ENCODE peak calls at places on chromosome 20, in nine cellular contexts. C is heart left ventricle, Y is colonic mucosa, A is OCI-LY7, G is epithelial cell of esophagus, K is pancreas, P is GM12864, I is A549, Z is GM12865. S is an unnamed sample.

GRCh38 chr20:433300-433975 is 25.3 kb downstream of the RBCK1 start:
- DNase-seq in C (no peak), Y (no peak), A (no peak), G (peak; percentile 65), K (no peak), P (peak; percentile 81), I (no peak), Z (peak; percentile 89), S (no peak)

GRCh38 chr20:58048096-58048702 is 180.3 kb downstream of the ANKRD60 start:
- DNase-seq in C (no peak), Y (no peak), A (peak; percentile 11), G (peak; percentile 64), K (no peak), P (no peak), I (peak; percentile 45), Z (peak; percentile 9), S (peak; percentile 9)

GRCh38 chr20:37989601-37990001 is 43.7 kb downstream of the TTI1 start:
- DNase-seq in C (no peak), Y (no peak), A (no peak), G (peak; percentile 47), K (no peak), P (no peak), I (no peak), Z (peak; percentile 18), S (no peak)

GRCh38 chr20:2801459-2801728 is 967 bp upstream of the CPXM1 start:
- DNase-seq in C (no peak), Y (no peak), A (no peak), G (no peak), K (peak; percentile 47), P (no peak), I (no peak), Z (no peak), S (no peak)

GRCh38 chr20:59403261-59403961 is 103.0 kb downstream of the EDN3 start:
- DNase-seq in C (peak; percentile 29), Y (peak; percentile 62), A (peak; percentile 39), G (peak; percentile 5), K (peak; percentile 81), P (no peak), I (peak; percentile 75), Z (peak; percentile 13), S (no peak)

GRCh38 chr20:14997791-14998190 is 660.4 kb upstream of the FLRT3 start:
- DNase-seq in C (no peak), Y (no peak), A (no peak), G (peak; percentile 91), K (no peak), P (no peak), I (no peak), Z (no peak), S (peak; percentile 20)

GRCh38 chr20:47258745-47259695 is 97.5 kb downstream of the ZMYND8 start:
- DNase-seq in C (peak; percentile 75), Y (no peak), A (peak; percentile 46), G (peak; percentile 78), K (no peak), P (peak; percentile 66), I (no peak), Z (peak; percentile 89), S (no peak)

GRCh38 chr20:2930538-2930937 is 57.3 kb downstream of the PTPRA start:
- DNase-seq in C (no peak), Y (no peak), A (no peak), G (no peak), K (no peak), P (no peak), I (no peak), Z (no peak), S (no peak)

GRCh38 chr20:3876676-3877075 is 12.5 kb upstream of the PANK2 start:
- DNase-seq in C (no peak), Y (no peak), A (no peak), G (no peak), K (no peak), P (no peak), I (no peak), Z (no peak), S (no peak)

GRCh38 chr20:33518071-33518470 is 28.2 kb downstream of the CBFA2T2 start:
- DNase-seq in C (no peak), Y (no peak), A (no peak), G (peak; percentile 80), K (no peak), P (no peak), I (no peak), Z (no peak), S (peak; percentile 86)

GRCh38 chr20:37907677-37908397 is 4.9 kb downstream of the VSTM2L start:
- DNase-seq in C (no peak), Y (no peak), A (no peak), G (peak; percentile 47), K (no peak), P (no peak), I (peak; percentile 81), Z (no peak), S (peak; percentile 70)

GRCh38 chr20:48697845-48698491 is 129.8 kb downstream of the PREX1 start:
- DNase-seq in C (peak; percentile 81), Y (peak; percentile 64), A (no peak), G (peak; percentile 75), K (peak; percentile 95), P (no peak), I (peak; percentile 61), Z (no peak), S (peak; percentile 46)
- TF ChIP-seq CTCF in C (no peak), Y (no peak), A (no peak), G (no peak), K (no peak), P (no peak), I (no peak), Z (no peak), S (no peak)

GRCh38 chr20:49282584-49283171 is 4.8 kb upstream of the ZNFX1 start:
- DNase-seq in C (no peak), Y (no peak), A (no peak), G (no peak), K (no peak), P (no peak), I (no peak), Z (peak; percentile 39), S (no peak)

GRCh38 chr20:49285233-49285668 is 7.4 kb upstream of the ZNFX1 start:
- DNase-seq in C (no peak), Y (no peak), A (peak; percentile 10), G (no peak), K (no peak), P (no peak), I (no peak), Z (peak; percentile 21), S (no peak)

GRCh38 chr20:49283176-49283702 is 5.4 kb upstream of the ZNFX1 start:
- DNase-seq in C (no peak), Y (no peak), A (peak; percentile 17), G (no peak), K (no peak), P (no peak), I (no peak), Z (peak; percentile 28), S (no peak)

GRCh38 chr20:49284818-49285217 is 7.0 kb upstream of the ZNFX1 start:
- DNase-seq in C (no peak), Y (no peak), A (no peak), G (no peak), K (no peak), P (no peak), I (no peak), Z (peak; percentile 37), S (no peak)

GRCh38 chr20:49283703-49284625 is 6.1 kb upstream of the ZNFX1 start:
- DNase-seq in C (no peak), Y (no peak), A (peak; percentile 7), G (no peak), K (no peak), P (no peak), I (no peak), Z (peak; percentile 39), S (no peak)
- H3K4me3 ChIP-seq in C (no peak overlapping the region), Y (no peak overlapping the region), A (peak overlapping the region; percentile 100), G (peak overlapping the region; percentile 20), K (no peak overlapping the region), P (peak overlapping the region; percentile 87), I (peak overlapping the region; percentile 92), Z (peak overlapping the region; percentile 90), S (peak overlapping the region; percentile 100)

GRCh38 chr20:13013411-13013810 is 4.6 kb downstream of the SPTLC3 start:
- DNase-seq in C (no peak), Y (no peak), A (no peak), G (no peak), K (no peak), P (no peak), I (no peak), Z (no peak), S (no peak)

GRCh38 chr20:13017235-13017634 is 8.5 kb downstream of the SPTLC3 start:
- DNase-seq in C (no peak), Y (no peak), A (no peak), G (no peak), K (no peak), P (no peak), I (no peak), Z (no peak), S (peak; percentile 46)

GRCh38 chr20:13008761-13009681 is at the start of gene SPTLC3:
- DNase-seq in C (peak; percentile 26), Y (peak; percentile 73), A (peak; percentile 2), G (peak; percentile 73), K (peak; percentile 31), P (no peak), I (no peak), Z (no peak), S (no peak)

GRCh38 chr20:13009682-13010406 is 1.1 kb downstream of the SPTLC3 start:
- DNase-seq in C (peak; percentile 55), Y (peak; percentile 55), A (peak; percentile 71), G (peak; percentile 80), K (no peak), P (peak; percentile 52), I (no peak), Z (peak; percentile 77), S (peak; percentile 70)

GRCh38 chr20:13012886-13013285 is 4.1 kb downstream of the SPTLC3 start:
- DNase-seq in C (no peak), Y (no peak), A (no peak), G (no peak), K (no peak), P (no peak), I (no peak), Z (no peak), S (no peak)
- TF ChIP-seq CTCF in C (no peak), Y (no peak), A (no peak), G (no peak), K (no peak), P (no peak), I (no peak), Z (no peak), S (no peak)

DNA sequence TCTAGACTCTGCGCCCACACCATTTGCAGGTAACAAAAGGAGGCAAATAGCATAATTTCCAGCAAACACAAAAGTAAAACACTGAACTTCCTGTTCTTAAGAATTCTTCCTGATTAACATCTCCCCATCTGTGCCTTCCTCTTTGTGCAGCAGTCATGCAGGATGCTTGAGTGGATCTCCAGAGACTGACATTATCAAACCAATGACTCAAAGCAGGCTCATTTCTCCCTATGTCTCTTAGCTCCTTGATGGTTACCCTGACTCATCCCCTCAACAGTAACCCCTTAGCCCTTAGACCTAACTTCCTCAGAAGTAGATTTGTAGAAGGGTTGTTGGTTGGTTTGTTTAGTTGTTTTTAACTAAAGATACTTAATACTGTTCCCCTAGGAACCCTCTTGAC is 137.0 kb upstream of the RIN2 start:
- DNase-seq in C (no peak), Y (no peak), A (no peak), G (peak; percentile 14), K (no peak), P (no peak), I (no peak), Z (no peak), S (no peak)
- H3K4me3 ChIP-seq in C (no peak overlapping the region), Y (no peak overlapping the region), A (no peak overlapping the region), G (no peak overlapping the region), K (no peak overlapping the region), P (no peak overlapping the region), I (no peak overlapping the region), Z (no peak overlapping the region), S (no peak overlapping the region)

GRCh38 chr20:31738729-31739549 is at the start of gene TPX2:
- DNase-seq in C (peak; percentile 95), Y (peak; percentile 96), A (peak; percentile 96), G (peak; percentile 98), K (peak; percentile 97), P (peak; percentile 89), I (peak; percentile 99), Z (peak; percentile 96), S (peak; percentile 91)
- TF ChIP-seq CTCF in C (no peak), Y (no peak), A (peak; percentile 48), G (peak; percentile 24), K (no peak), P (no peak), I (no peak), Z (no peak), S (peak; percentile 24)

S was measured in retinal pigment epithelial cell.